ENCODE peak calls at places on chromosome 14, in seven cellular contexts. G is stomach, C is epithelial cell of esophagus, S is uterus, M is fibroblast of pulmonary artery, L is left lung, X is AG09309. B is an unnamed sample.

GRCh38 chr14:39682563-39682962 is 250.3 kb upstream of the FBXO33 start:
- DNase-seq in C (no peak), M (no peak), G (no peak), S (no peak), X (no peak), L (no peak), B (no peak)

GRCh38 chr14:93207468-93208308 is 632 bp downstream of the UBR7 start:
- DNase-seq in X (no peak), S (no peak), G (peak; percentile 40), C (peak; percentile 55), L (no peak), M (peak; percentile 53), B (peak; percentile 65)

GRCh38 chr14:96083667-96084320 is 44.6 kb downstream of the C14orf132 start:
- DNase-seq in C (peak; percentile 66), X (no peak), L (peak; percentile 81), M (no peak), S (no peak), G (peak; percentile 76), B (no peak)

GRCh38 chr14:34003052-34003668 is 52.3 kb upstream of the EGLN3 start:
- DNase-seq in S (no peak), G (no peak), X (no peak), C (no peak), M (no peak), L (no peak), B (no peak)

GRCh38 chr14:52797653-52798052 is 6.2 kb upstream of the GNPNAT1 start:
- DNase-seq in G (no peak), C (no peak), L (no peak), S (no peak), M (no peak), X (no peak), B (peak; percentile 19)

GRCh38 chr14:71169028-71169427 is 261.8 kb downstream of the PCNX1 start:
- DNase-seq in C (no peak), G (no peak), M (no peak), S (no peak), X (no peak), L (no peak), B (no peak)

GRCh38 chr14:95407342-95407741 is 87.6 kb upstream of the CLMN start:
- DNase-seq in M (no peak), G (no peak), L (no peak), C (no peak), S (peak; percentile 35), X (no peak), B (no peak)

GRCh38 chr14:55245657-55246268 is 25.5 kb upstream of the FBXO34 start:
- DNase-seq in S (no peak), M (peak; percentile 56), C (peak; percentile 51), G (no peak), X (no peak), L (no peak), B (peak; percentile 47)

GRCh38 chr14:64478634-64479250 is 13.4 kb downstream of the AKAP5 start:
- DNase-seq in L (no peak), G (no peak), C (peak; percentile 19), S (no peak), X (no peak), M (peak; percentile 57), B (no peak)

GRCh38 chr14:94373708-94374107 is 14.7 kb downstream of the SERPINA1 start:
- DNase-seq in M (peak; percentile 98), S (no peak), C (peak; percentile 97), L (no peak), G (no peak), X (peak; percentile 94), B (no peak)

GRCh38 chr14:49999216-49999761 is 106.4 kb downstream of the ARF6 start:
- DNase-seq in X (no peak), M (peak; percentile 71), S (peak; percentile 67), C (peak; percentile 82), G (peak; percentile 86), L (peak; percentile 87), B (peak; percentile 93)

GRCh38 chr14:73460691-73461127 is 2.4 kb upstream of the NUMB start:
- DNase-seq in M (peak; percentile 84), C (peak; percentile 64), X (no peak), G (no peak), S (peak; percentile 40), L (no peak), B (no peak)

GRCh38 chr14:64461221-64461620 is 4.1 kb upstream of the AKAP5 start:
- DNase-seq in S (no peak), X (no peak), G (no peak), M (no peak), C (no peak), L (no peak), B (no peak)

GRCh38 chr14:23430733-23431105 is 4.7 kb downstream of the MYH7 start:
- DNase-seq in S (no peak), C (no peak), G (no peak), X (no peak), L (no peak), M (peak; percentile 8), B (peak; percentile 8)

GRCh38 chr14:28754209-28754985 is 12.2 kb upstream of the FOXG1 start:
- DNase-seq in M (peak; percentile 71), C (peak; percentile 60), L (no peak), X (no peak), G (no peak), S (no peak), B (peak; percentile 19)

GRCh38 chr14:68412505-68413496 is 380.1 kb downstream of the ZFP36L1 start:
- DNase-seq in C (peak; percentile 54), L (no peak), X (no peak), M (no peak), S (no peak), G (no peak), B (no peak)

GRCh38 chr14:80291099-80291498 is 79.8 kb upstream of the DIO2 start:
- DNase-seq in S (no peak), G (no peak), X (no peak), C (no peak), L (no peak), M (no peak), B (no peak)

GRCh38 chr14:104294628-104294982 is 156.2 kb downstream of the KIF26A start:
- DNase-seq in X (no peak), L (peak; percentile 47), G (no peak), M (no peak), C (no peak), S (no peak), B (no peak)

GRCh38 chr14:76779221-76780057 is 18.2 kb downstream of the VASH1 start:
- DNase-seq in G (no peak), X (no peak), M (no peak), S (no peak), L (no peak), C (no peak), B (no peak)

GRCh38 chr14:58861546-58861945 is 223.8 kb downstream of the DACT1 start:
- DNase-seq in G (no peak), M (peak; percentile 32), L (no peak), S (no peak), C (no peak), X (no peak), B (no peak)

GRCh38 chr14:87286826-87287225 is 706.2 kb downstream of the GALC start:
- DNase-seq in X (no peak), M (no peak), G (no peak), L (no peak), S (no peak), C (peak; percentile 10), B (no peak)

DNA sequence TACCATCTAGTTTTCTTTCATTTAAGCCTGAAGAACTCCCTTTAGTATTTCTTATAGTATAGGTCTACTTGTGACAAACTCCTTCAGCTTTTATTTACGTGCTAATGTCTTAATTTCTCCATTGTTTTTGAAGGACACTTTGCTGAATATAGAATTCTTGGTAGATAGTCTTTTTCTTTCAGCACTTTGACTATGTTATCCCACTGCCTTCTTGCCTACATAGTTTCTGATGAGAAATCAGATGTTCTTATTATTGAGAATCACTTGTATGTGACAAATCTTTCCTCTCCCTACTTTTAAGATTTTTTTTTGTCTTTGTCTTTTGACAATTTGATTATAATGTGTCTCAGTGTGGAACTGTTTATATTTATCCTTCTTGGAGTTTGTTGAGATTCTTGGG is 5.1 kb upstream of the MIS18BP1 start:
- DNase-seq in M (no peak), S (no peak), L (no peak), C (no peak), G (no peak), X (no peak), B (no peak)
- TF ChIP-seq CTCF in M (no peak), S (no peak), L (no peak), C (no peak), G (no peak), X (no peak), B (no peak)

GRCh38 chr14:81302613-81303012 is 81.9 kb upstream of the GTF2A1 start:
- DNase-seq in M (no peak), C (no peak), S (no peak), X (no peak), L (no peak), G (no peak), B (no peak)
- TF ChIP-seq CTCF in M (no peak), C (no peak), S (no peak), X (no peak), L (no peak), G (no peak), B (no peak)

GRCh38 chr14:60487211-60487610 is 1.3 kb upstream of the C14orf39 start:
- DNase-seq in L (no peak), M (no peak), C (no peak), G (no peak), S (no peak), X (no peak), B (no peak)

GRCh38 chr14:60490270-60490669 is 4.4 kb upstream of the C14orf39 start:
- DNase-seq in X (no peak), S (no peak), G (no peak), C (no peak), L (no peak), M (no peak), B (no peak)

GRCh38 chr14:60485057-60485599 is 735 bp downstream of the C14orf39 start:
- DNase-seq in G (no peak), X (no peak), L (no peak), S (no peak), C (no peak), M (no peak), B (no peak)

GRCh38 chr14:60485600-60486251 is at the start of gene C14orf39:
- DNase-seq in S (no peak), G (no peak), X (no peak), L (peak; percentile 66), M (peak; percentile 27), C (peak; percentile 46), B (peak; percentile 39)

GRCh38 chr14:60488175-60488574 is 2.3 kb upstream of the C14orf39 start:
- DNase-seq in X (no peak), C (no peak), M (no peak), S (no peak), L (no peak), G (no peak), B (no peak)
- TF ChIP-seq CTCF in X (no peak), C (peak; percentile 15), M (peak; percentile 15), S (no peak), L (no peak), G (no peak), B (no peak)

GRCh38 chr14:100374270-100374669 is 51.1 kb downstream of the SLC25A47 start:
- DNase-seq in X (no peak), G (no peak), S (no peak), L (no peak), M (no peak), C (no peak), B (no peak)

GRCh38 chr14:100375273-100375962 is 52.3 kb downstream of the SLC25A47 start:
- DNase-seq in M (peak; percentile 97), C (peak; percentile 72), S (peak; percentile 76), G (peak; percentile 56), X (peak; percentile 98), L (peak; percentile 85), B (peak; percentile 99)

GRCh38 chr14:100374891-100375272 is 51.7 kb downstream of the SLC25A47 start:
- DNase-seq in C (no peak), X (no peak), G (no peak), L (no peak), S (no peak), M (no peak), B (no peak)

GRCh38 chr14:100375963-100376735 is 53.0 kb downstream of the SLC25A47 start:
- DNase-seq in L (peak; percentile 95), X (peak; percentile 77), S (peak; percentile 91), M (peak; percentile 98), G (peak; percentile 95), C (peak; percentile 97), B (peak; percentile 93)

GRCh38 chr14:100376751-100377171 is 53.6 kb downstream of the SLC25A47 start:
- DNase-seq in M (no peak), L (no peak), C (peak; percentile 46), G (no peak), S (no peak), X (no peak), B (no peak)
- TF ChIP-seq CTCF in M (peak; percentile 33), L (no peak), C (peak; percentile 33), G (no peak), S (no peak), X (peak; percentile 46), B (no peak)

B was measured in activated CD8-positive, alpha-beta T cell treated with anti-CD3 and anti-CD28 coated beads for 36 hours.